ENCODE peak calls at places on chromosomes 13 and 19, in eight cellular contexts. G is neural progenitor cell, V is GM23248, H is PC-3, E is GM23338, J is K562, D is mammary epithelial cell, K is fibroblast of lung. S is an unnamed sample. For H3K36me3, the result is how much of the 10 kb centered on the place peaks cover.

GRCh38 chr19:28239270-28239669 is 973.7 kb downstream of the UQCRFS1 start:
- DNase-seq in G (peak), V (peak), H (no peak), E (peak), J (peak), D (no peak), K (no peak), S (no peak)

GRCh38 chr19:412356-413355 is 3.7 kb upstream of the C2CD4C start:
- DNase-seq in G (peak), V (no peak), H (no peak), E (peak), J (no peak), D (no peak), K (no peak), S (no peak)

GRCh38 chr13:41107104-41107571 is 25.5 kb downstream of the KBTBD6 start:
- DNase-seq in G (peak), V (no peak), H (no peak), E (peak), J (no peak), D (no peak), K (no peak), S (no peak)

GRCh38 chr13:24618219-24618955 is 61.8 kb upstream of the ATP12A start:
- DNase-seq in G (no peak), V (no peak), H (no peak), E (no peak), J (no peak), D (no peak), K (no peak), S (no peak)

GRCh38 chr13:59266478-59267063 is 897.2 kb downstream of the DIAPH3 start:
- DNase-seq in G (no peak), V (no peak), H (no peak), E (no peak), J (no peak), D (no peak), K (no peak), S (no peak)

GRCh38 chr13:33123066-33123940 is 107.1 kb downstream of the KL start:
- DNase-seq in G (no peak), V (peak), H (no peak), E (peak), J (no peak), D (no peak), K (peak), S (no peak)

GRCh38 chr19:15107056-15108010 is at the start of gene SYDE1:
- DNase-seq in G (peak), V (peak), H (peak), E (peak), J (no peak), D (peak), K (peak), S (no peak)

GRCh38 chr13:55013051-55013450 is 1984.4 kb downstream of the OLFM4 start:
- DNase-seq in G (peak), V (no peak), H (no peak), E (peak), J (no peak), D (no peak), K (no peak), S (no peak)

GRCh38 chr19:53824134-53824611 is at the start of gene NLRP12:
- DNase-seq in G (no peak), V (no peak), H (no peak), E (no peak), J (no peak), D (no peak), K (no peak), S (no peak)

GRCh38 chr13:66879971-66880370 is 350.2 kb downstream of the PCDH9 start:
- DNase-seq in G (no peak), V (no peak), H (no peak), E (no peak), J (no peak), D (no peak), K (no peak), S (no peak)

GRCh38 chr19:32881766-32882165 is 12.2 kb upstream of the SLC7A9 start:
- DNase-seq in G (no peak), V (no peak), H (no peak), E (no peak), J (no peak), D (no peak), K (no peak), S (no peak)

GRCh38 chr19:39211731-39212376 is 7.8 kb upstream of the SYCN start:
- DNase-seq in G (no peak), V (peak), H (no peak), E (no peak), J (no peak), D (no peak), K (no peak), S (no peak)

GRCh38 chr13:111339366-111340143 is 19.1 kb downstream of the TEX29 start:
- DNase-seq in G (no peak), V (no peak), H (no peak), E (no peak), J (no peak), D (no peak), K (no peak), S (no peak)

GRCh38 chr13:22144806-22145205 is 473.9 kb downstream of the FGF9 start:
- DNase-seq in G (no peak), V (no peak), H (no peak), E (no peak), J (no peak), D (no peak), K (no peak), S (no peak)

GRCh38 chr19:860481-861098 is 1.1 kb downstream of the CFD start:
- DNase-seq in G (peak), V (peak), H (peak), E (peak), J (peak), D (peak), K (peak), S (no peak)

DNA sequence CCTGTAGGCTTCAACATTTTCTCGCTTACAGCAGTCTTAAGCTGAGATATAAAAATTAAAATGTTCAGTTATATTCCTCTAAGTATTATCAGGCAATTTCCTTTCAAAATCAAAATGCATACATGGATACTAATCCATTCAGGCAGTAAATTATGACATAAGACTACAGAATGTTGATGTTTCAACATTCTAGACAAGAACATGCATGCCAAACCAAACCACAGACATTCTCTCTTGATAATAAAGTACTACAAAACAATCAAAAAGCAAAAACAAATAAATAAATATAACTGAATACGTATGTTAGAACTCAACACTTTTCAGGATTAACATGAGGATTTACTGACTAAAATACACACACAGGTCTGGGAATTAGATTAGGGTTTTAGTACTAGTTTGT is 7.7 kb downstream of the DIS3 start:
- DNase-seq in G (no peak), V (peak), H (no peak), E (no peak), J (no peak), D (peak), K (peak), S (peak)
- H3K36me3 ChIP-seq in G (under half), V (half or more), H (half or more), E (half or more), J (half or more), D (half or more), K (under half), S (under half)

GRCh38 chr19:51187395-51188226 is 37.3 kb upstream of the CD33 start:
- DNase-seq in G (no peak), V (no peak), H (no peak), E (no peak), J (peak), D (no peak), K (no peak), S (no peak)

GRCh38 chr19:51183629-51184028 is 41.3 kb upstream of the CD33 start:
- DNase-seq in G (no peak), V (no peak), H (no peak), E (no peak), J (no peak), D (no peak), K (no peak), S (no peak)

GRCh38 chr19:51186323-51186722 is 38.6 kb upstream of the CD33 start:
- DNase-seq in G (no peak), V (no peak), H (no peak), E (no peak), J (no peak), D (no peak), K (no peak), S (no peak)

GRCh38 chr19:51185069-51185867 is 39.6 kb upstream of the CD33 start:
- DNase-seq in G (no peak), V (no peak), H (no peak), E (no peak), J (no peak), D (no peak), K (no peak), S (no peak)

GRCh38 chr19:51185868-51186215 is 39.0 kb upstream of the CD33 start:
- DNase-seq in G (no peak), V (no peak), H (no peak), E (no peak), J (no peak), D (no peak), K (no peak), S (no peak)
- H2AFZ ChIP-seq in G (no peak), V (no peak), H (no peak), E (no peak), J (no peak), D (no peak), K (no peak), S (no peak)

GRCh38 chr19:44521370-44521769 is 8.1 kb downstream of the CEACAM20 start:
- DNase-seq in G (no peak), V (no peak), H (no peak), E (no peak), J (no peak), D (no peak), K (no peak), S (no peak)
- H3K36me3 ChIP-seq in G (under half), V (under half), H (under half), E (under half), J (under half), D (under half), K (under half), S (under half)

DNA sequence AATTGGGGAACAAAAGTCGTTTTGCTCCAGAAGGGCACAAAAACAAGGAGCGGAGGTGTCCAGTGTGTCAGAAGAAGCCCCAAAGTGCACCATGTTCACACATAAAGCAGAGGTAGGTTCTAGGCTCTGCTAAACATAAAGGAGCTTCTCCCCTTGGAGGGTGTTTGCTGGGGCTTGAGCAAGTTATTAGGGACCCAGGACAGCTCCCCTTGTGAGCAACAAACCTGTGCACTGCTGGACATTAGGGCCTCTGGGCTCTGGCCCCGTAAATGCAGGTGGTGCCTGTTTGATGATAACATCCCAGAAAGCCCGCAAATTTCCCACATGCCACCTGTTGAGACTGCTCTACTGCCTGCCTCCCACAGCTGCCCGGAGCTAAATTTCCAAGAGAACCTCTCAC is 10.8 kb downstream of the RCN3 start:
- DNase-seq in G (no peak), V (no peak), H (no peak), E (no peak), J (no peak), D (no peak), K (no peak), S (no peak)
- H2AFZ ChIP-seq in G (no peak), V (no peak), H (no peak), E (no peak), J (no peak), D (no peak), K (no peak), S (no peak)

GRCh38 chr13:112526146-112526853 is 61.7 kb downstream of the TUBGCP3 start:
- DNase-seq in G (no peak), V (no peak), H (no peak), E (no peak), J (no peak), D (no peak), K (no peak), S (no peak)

GRCh38 chr13:112529216-112529615 is 58.7 kb downstream of the TUBGCP3 start:
- DNase-seq in G (no peak), V (no peak), H (no peak), E (no peak), J (no peak), D (no peak), K (no peak), S (no peak)

GRCh38 chr13:112521073-112521685 is 66.8 kb downstream of the TUBGCP3 start:
- DNase-seq in G (no peak), V (peak), H (no peak), E (no peak), J (no peak), D (no peak), K (no peak), S (no peak)

GRCh38 chr13:112522578-112522977 is 65.4 kb downstream of the TUBGCP3 start:
- DNase-seq in G (no peak), V (peak), H (peak), E (no peak), J (no peak), D (peak), K (peak), S (no peak)

DNA sequence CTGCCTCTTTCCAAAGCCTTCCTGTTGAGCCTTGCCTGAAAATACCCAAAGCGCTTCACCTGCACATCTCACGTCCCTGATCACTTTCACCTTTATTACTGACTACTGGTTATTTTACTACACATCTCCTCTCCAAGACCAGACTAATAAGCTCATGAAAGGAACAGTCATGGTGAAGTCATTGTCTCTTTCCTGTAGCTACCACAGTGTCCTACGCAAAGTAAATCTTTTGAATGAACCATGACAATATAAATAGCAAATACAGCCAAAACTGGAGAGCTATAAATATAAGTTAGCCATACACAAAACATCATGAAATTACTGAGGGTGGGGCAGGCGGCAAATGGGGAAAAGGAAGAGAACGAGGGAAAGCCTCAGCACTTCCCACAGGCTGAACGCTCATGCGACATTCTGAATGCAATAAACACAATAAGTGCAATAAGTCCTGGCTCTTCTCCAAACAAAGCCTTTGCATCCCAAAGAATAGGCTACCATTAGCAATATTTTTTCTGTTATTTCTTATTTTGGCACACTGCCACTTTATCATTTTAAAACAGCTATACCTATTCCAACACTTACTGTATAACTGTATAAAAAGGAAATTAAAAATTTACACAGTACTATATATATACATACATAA is 62.5 kb downstream of the TUBGCP3 start:
- DNase-seq in G (no peak), V (peak), H (peak), E (no peak), J (no peak), D (no peak), K (no peak), S (no peak)
- H3K36me3 ChIP-seq in G (under half), V (under half), H (under half), E (under half), J (under half), D (under half), K (under half), S (under half)

GRCh38 chr13:48648446-48648845 is 5.3 kb upstream of the CYSLTR2 start:
- DNase-seq in G (no peak), V (no peak), H (no peak), E (no peak), J (no peak), D (no peak), K (no peak), S (no peak)
- H2AFZ ChIP-seq in G (no peak), V (no peak), H (no peak), E (no peak), J (no peak), D (no peak), K (no peak), S (no peak)

GRCh38 chr19:47168065-47168464 is 37.4 kb downstream of the SAE1 start:
- DNase-seq in G (no peak), V (no peak), H (no peak), E (no peak), J (no peak), D (no peak), K (no peak), S (no peak)
- H3K36me3 ChIP-seq in G (under half), V (under half), H (under half), E (under half), J (half or more), D (under half), K (under half), S (under half)

GRCh38 chr19:2554856-2555255 is 78.9 kb downstream of the GADD45B start:
- DNase-seq in G (no peak), V (peak), H (peak), E (no peak), J (no peak), D (no peak), K (no peak), S (no peak)

GRCh38 chr19:2558543-2558942 is 82.6 kb downstream of the GADD45B start:
- DNase-seq in G (no peak), V (no peak), H (no peak), E (no peak), J (no peak), D (no peak), K (no peak), S (no peak)

GRCh38 chr19:2556221-2557092 is 80.5 kb downstream of the GADD45B start:
- DNase-seq in G (no peak), V (no peak), H (no peak), E (no peak), J (no peak), D (no peak), K (no peak), S (no peak)

GRCh38 chr19:2555422-2556220 is 79.7 kb downstream of the GADD45B start:
- DNase-seq in G (no peak), V (no peak), H (no peak), E (no peak), J (no peak), D (no peak), K (no peak), S (no peak)

DNA sequence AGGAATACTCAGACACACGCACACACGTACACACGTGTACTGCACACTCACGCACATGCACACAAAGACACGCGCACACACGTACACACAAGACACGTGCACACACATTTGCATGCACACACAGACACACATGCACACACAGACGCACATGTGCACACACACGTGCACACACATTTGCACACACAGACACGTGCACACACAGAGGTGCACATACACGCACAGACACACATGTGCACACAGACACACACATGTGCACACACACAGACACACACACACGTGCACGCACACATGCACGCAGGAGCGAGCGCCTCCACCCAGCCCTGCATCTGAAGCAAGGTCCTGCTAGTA is 81.1 kb downstream of the GADD45B start:
- DNase-seq in G (no peak), V (no peak), H (no peak), E (no peak), J (no peak), D (no peak), K (no peak), S (no peak)
- H2AFZ ChIP-seq in G (no peak), V (no peak), H (no peak), E (no peak), J (no peak), D (no peak), K (no peak), S (no peak)

DNA sequence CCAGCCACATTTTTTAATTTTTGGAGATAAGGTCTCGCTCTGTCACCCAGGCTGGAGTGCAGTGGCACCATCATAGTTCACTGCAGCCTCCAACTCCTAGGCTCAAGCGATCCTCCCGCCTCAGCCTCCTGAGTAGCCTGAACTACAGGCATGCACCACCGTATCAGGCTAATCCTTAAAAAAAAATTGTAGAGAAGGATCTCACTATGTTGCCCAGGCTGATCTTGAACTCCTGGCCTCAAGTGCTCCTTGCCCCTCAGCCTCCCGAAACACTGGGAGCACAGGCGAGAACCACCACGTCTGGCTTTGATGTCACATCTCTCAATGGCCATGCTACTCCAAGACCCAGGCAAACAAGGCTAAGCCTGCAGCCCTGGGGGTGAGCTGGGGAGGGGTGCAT is 21.2 kb downstream of the PRKCSH start:
- DNase-seq in G (no peak), V (no peak), H (no peak), E (no peak), J (no peak), D (no peak), K (no peak), S (no peak)
- H3K36me3 ChIP-seq in G (under half), V (under half), H (under half), E (under half), J (under half), D (under half), K (under half), S (under half)